ENCODE peak calls at places on chromosomes 13 and 19, in eight cellular contexts. C is iris pigment epithelial cell; K is stimulated activated CD4-positive, alpha-beta T cell treated with anti-CD3 and anti-CD28 coated beads, Interleukin-15, amount 100 ng/mL, for 24 hours; V is activated gamma-delta T cell treated with Interleukin-2 at 50 U/mL for 16 hours; T is NCI-H1436 treated with DMSO at 0.1 percent for 48 hours; G is renal cortical epithelial cell; Z is tibial artery; L is DMS53. P is an unnamed sample.

GRCh38 chr19:41373993-41374392 is 2.3 kb upstream of the TMEM91 start:
- DNase-seq in V (no peak), C (peak), Z (peak), T (no peak), L (peak), G (peak), K (no peak), P (peak)

GRCh38 chr13:26412961-26413716 is 144.3 kb upstream of the WASF3 start:
- DNase-seq in Z (no peak), L (no peak), K (no peak), G (no peak), V (no peak), T (no peak), C (no peak), P (no peak)

GRCh38 chr13:103883152-103883551 is 816.9 kb upstream of the SLC10A2 start:
- DNase-seq in L (peak), Z (peak), K (no peak), V (no peak), C (peak), G (peak), T (peak), P (peak)

GRCh38 chr19:52138614-52139290 is 986 bp downstream of the ZNF616 start:
- DNase-seq in G (no peak), C (peak), L (peak), Z (peak), V (peak), T (no peak), K (peak), P (peak)

GRCh38 chr13:49791214-49791752 is 1.2 kb downstream of the KPNA3 start:
- DNase-seq in L (peak), K (peak), V (no peak), G (peak), T (no peak), Z (no peak), C (peak), P (peak)

GRCh38 chr13:26075498-26075897 is 23.7 kb upstream of the SHISA2 start:
- DNase-seq in Z (no peak), C (no peak), G (peak), T (no peak), L (peak), K (no peak), V (no peak), P (no peak)

GRCh38 chr19:51366999-51367564 is 894 bp upstream of the ETFB start:
- DNase-seq in G (no peak), C (peak), Z (peak), T (no peak), V (peak), L (no peak), K (peak), P (no peak)

GRCh38 chr13:113756441-113757097 is 2.5 kb upstream of the TMEM255B start:
- DNase-seq in T (no peak), G (no peak), K (no peak), C (peak), Z (no peak), V (no peak), L (no peak), P (no peak)

GRCh38 chr19:34489175-34489574 is 7.6 kb downstream of the WTIP start:
- DNase-seq in Z (no peak), V (no peak), G (peak), K (no peak), T (no peak), L (no peak), C (no peak), P (no peak)

GRCh38 chr13:45092668-45093067 is 27.6 kb upstream of the GTF2F2 start:
- DNase-seq in C (no peak), L (no peak), G (peak), Z (no peak), T (no peak), K (no peak), V (no peak), P (peak)

GRCh38 chr19:35154535-35155406 is at the start of gene FXYD5:
- DNase-seq in G (peak), V (peak), K (peak), Z (peak), C (peak), T (no peak), L (peak), P (no peak)

GRCh38 chr13:28540612-28541011 is 45.7 kb upstream of the FLT1 start:
- DNase-seq in G (no peak), C (peak), T (no peak), K (peak), Z (no peak), L (no peak), V (no peak), P (no peak)

GRCh38 chr19:16571689-16572331 is 405 bp downstream of the SLC35E1 start:
- DNase-seq in C (peak), T (no peak), V (no peak), L (peak), G (no peak), Z (no peak), K (peak), P (no peak)

GRCh38 chr13:102903659-102904407 is 58.0 kb downstream of the ERCC5 start:
- DNase-seq in L (peak), C (peak), T (no peak), K (no peak), Z (no peak), V (no peak), G (peak), P (no peak)

GRCh38 chr13:37984357-37984756 is 114.8 kb upstream of the TRPC4 start:
- DNase-seq in V (no peak), G (no peak), T (no peak), L (peak), Z (no peak), K (no peak), C (no peak), P (no peak)

GRCh38 chr13:110327036-110327790 is 20.1 kb downstream of the COL4A2 start:
- DNase-seq in C (peak), Z (no peak), L (no peak), V (no peak), T (no peak), G (peak), K (no peak), P (no peak)

GRCh38 chr13:109166807-109167206 is 537.4 kb downstream of the MYO16 start:
- DNase-seq in G (no peak), C (peak), K (no peak), V (no peak), L (no peak), T (no peak), Z (no peak), P (peak)

GRCh38 chr13:94959616-94960015 is 247.3 kb upstream of the SOX21 start:
- DNase-seq in V (no peak), K (no peak), Z (no peak), C (no peak), G (no peak), T (no peak), L (no peak), P (no peak)

GRCh38 chr13:25717798-25718197 is 334.0 kb downstream of the SHISA2 start:
- DNase-seq in T (no peak), Z (no peak), K (no peak), L (no peak), V (no peak), C (no peak), G (no peak), P (no peak)

GRCh38 chr19:57566396-57567256 is 7.0 kb upstream of the ZNF550 start:
- DNase-seq in T (no peak), L (peak), K (peak), G (no peak), V (no peak), C (peak), Z (no peak), P (peak)

GRCh38 chr13:30616927-30617314 is 799 bp upstream of the USPL1 start:
- DNase-seq in L (peak), T (no peak), K (no peak), C (peak), V (peak), Z (peak), G (peak), P (peak)

GRCh38 chr13:113074401-113074800 is 31.2 kb upstream of the F7 start:
- DNase-seq in Z (no peak), L (no peak), T (no peak), G (no peak), K (no peak), C (no peak), V (no peak), P (no peak)

GRCh38 chr19:33064117-33064777 is 441 bp downstream of the RHPN2 start:
- DNase-seq in Z (no peak), L (peak), C (no peak), K (peak), G (no peak), T (no peak), V (no peak), P (peak)

GRCh38 chr19:48391100-48392005 is at the start of gene KDELR1:
- DNase-seq in G (peak), Z (peak), T (no peak), C (peak), K (peak), L (peak), V (peak), P (peak)

GRCh38 chr19:41774515-41774980 is 19.2 kb downstream of the CEACAM6 start:
- DNase-seq in Z (no peak), V (peak), G (peak), K (peak), T (peak), L (peak), C (no peak), P (no peak)

GRCh38 chr19:6071103-6071485 is 39.2 kb downstream of the RFX2 start:
- DNase-seq in L (no peak), T (no peak), G (no peak), C (peak), K (no peak), Z (no peak), V (no peak), P (peak)

GRCh38 chr13:76830805-76831204 is 55.4 kb downstream of the KCTD12 start:
- DNase-seq in L (peak), G (no peak), V (no peak), C (no peak), K (no peak), T (no peak), Z (no peak), P (no peak)

GRCh38 chr13:61128850-61129645 is 286.6 kb downstream of the PCDH20 start:
- DNase-seq in Z (no peak), V (no peak), T (no peak), G (peak), K (no peak), L (no peak), C (peak), P (no peak)

GRCh38 chr13:95121516-95121915 is 179.7 kb downstream of the ABCC4 start:
- DNase-seq in V (no peak), C (no peak), T (no peak), L (no peak), G (no peak), K (no peak), Z (no peak), P (no peak)

GRCh38 chr13:88565566-88565965 is 894.4 kb downstream of the SLITRK5 start:
- DNase-seq in V (no peak), T (no peak), Z (no peak), K (no peak), C (no peak), L (no peak), G (no peak), P (no peak)

GRCh38 chr13:24036115-24036514 is 124.4 kb upstream of the SPATA13 start:
- DNase-seq in K (no peak), T (no peak), G (no peak), Z (no peak), L (no peak), C (no peak), V (no peak), P (no peak)

GRCh38 chr19:42254850-42255765 is at the start of gene ERF:
- DNase-seq in V (peak), L (peak), K (peak), Z (peak), G (peak), T (peak), C (peak), P (peak)

GRCh38 chr19:42169486-42169885 is 37.2 kb upstream of the POU2F2 start:
- DNase-seq in Z (no peak), C (no peak), T (no peak), L (no peak), K (no peak), V (no peak), G (no peak), P (no peak)

P was measured in myocyte.